ENCODE peak calls at places on chromosomes 13 and 19, in ten cellular contexts. A, D, Q, M, U, E, T, C, X and Z are unnamed samples.

GRCh38 chr19:677601-678380 is 1.6 kb downstream of the FSTL3 start:
- DNase-seq in A (no peak), D (no peak), Q (no peak), M (no peak), U (no peak), E (no peak), T (no peak), C (no peak), X (peak), Z (no peak)

GRCh38 chr13:41428155-41428554 is 29.2 kb upstream of the RGCC start:
- DNase-seq in A (peak), D (no peak), Q (peak), M (no peak), U (no peak), E (peak), T (no peak), C (peak), X (no peak), Z (peak)

GRCh38 chr13:104289400-104289799 is 1223.2 kb upstream of the SLC10A2 start:
- DNase-seq in A (no peak), D (no peak), Q (no peak), M (no peak), U (no peak), E (no peak), T (no peak), C (no peak), X (no peak), Z (no peak)

GRCh38 chr13:112601351-112601750 is 13.4 kb upstream of the TUBGCP3 start:
- DNase-seq in A (no peak), D (no peak), Q (no peak), M (no peak), U (no peak), E (no peak), T (no peak), C (no peak), X (no peak), Z (no peak)

GRCh38 chr13:101049166-101049850 is 367.0 kb downstream of the NALCN start:
- DNase-seq in A (no peak), D (no peak), Q (no peak), M (peak), U (no peak), E (no peak), T (no peak), C (no peak), X (no peak), Z (no peak)

GRCh38 chr13:101996906-101997408 is 404.9 kb downstream of the FGF14 start:
- DNase-seq in A (no peak), D (no peak), Q (no peak), M (no peak), U (no peak), E (no peak), T (no peak), C (no peak), X (no peak), Z (no peak)

GRCh38 chr13:112248406-112248760 is 127.8 kb upstream of the SPACA7 start:
- DNase-seq in A (no peak), D (no peak), Q (no peak), M (peak), U (no peak), E (no peak), T (no peak), C (no peak), X (no peak), Z (no peak)

GRCh38 chr19:33998739-33999345 is 173.5 kb upstream of the LSM14A start:
- DNase-seq in A (no peak), D (no peak), Q (no peak), M (no peak), U (no peak), E (no peak), T (no peak), C (no peak), X (peak), Z (no peak)

GRCh38 chr19:39941615-39942507 is 7.4 kb upstream of the FCGBP start:
- DNase-seq in A (no peak), D (peak), Q (peak), M (peak), U (peak), E (no peak), T (peak), C (peak), X (no peak), Z (no peak)

GRCh38 chr19:29714371-29714952 is 599 bp downstream of the C19orf12 start:
- DNase-seq in A (no peak), D (no peak), Q (peak), M (no peak), U (no peak), E (peak), T (peak), C (no peak), X (peak), Z (no peak)

GRCh38 chr13:98476538-98476966 is 100.4 kb downstream of the STK24 start:
- DNase-seq in A (no peak), D (peak), Q (peak), M (no peak), U (peak), E (peak), T (peak), C (no peak), X (no peak), Z (no peak)

GRCh38 chr13:79909664-79910063 is 428.7 kb downstream of the NDFIP2 start:
- DNase-seq in A (no peak), D (no peak), Q (no peak), M (no peak), U (no peak), E (no peak), T (no peak), C (no peak), X (no peak), Z (no peak)